ENCODE peak calls at places on chromosomes 2 and 18, in eight cellular contexts. D is AG09309; F is NCI-H146; R is HuH-7.5; G is putamen; O is stimulated activated CD8-positive, alpha-beta memory T cell treated with anti-CD3 and anti-CD28 coated beads, Interleukin-2, amount 100 ng/mL, for 48 hours; V is germinal center; A is stimulated activated CD4-positive, alpha-beta T cell treated with anti-CD3 and anti-CD28 coated beads, Interleukin-2, amount 100 ng/mL, for 48 hours. L is an unnamed sample.

GRCh38 chr2:67840460-67841068 is 222.2 kb downstream of the C1D start:
- DNase-seq in O (peak; percentile 8), G (no peak), R (peak; percentile 9), D (peak; percentile 48), F (peak; percentile 27), A (peak; percentile 8), V (peak; percentile 62), L (peak; percentile 60)

GRCh38 chr2:78408795-78409118 is 616.7 kb upstream of the REG3G start:
- DNase-seq in A (no peak), D (no peak), R (no peak), G (no peak), F (peak; percentile 15), O (no peak), V (no peak), L (no peak)

GRCh38 chr18:9898792-9899549 is 13.2 kb downstream of the TXNDC2 start:
- DNase-seq in G (no peak), R (peak; percentile 25), V (no peak), A (no peak), F (no peak), D (no peak), O (no peak), L (no peak)

GRCh38 chr2:75375646-75376582 is 176.6 kb upstream of the TACR1 start:
- DNase-seq in O (no peak), D (no peak), R (no peak), F (no peak), A (no peak), G (peak; percentile 32), V (no peak), L (peak; percentile 69)

GRCh38 chr18:11905613-11906012 is 2.5 kb downstream of the MPPE1 start:
- DNase-seq in O (no peak), A (no peak), D (no peak), F (no peak), V (no peak), G (no peak), R (no peak), L (no peak)

GRCh38 chr2:31137211-31138036 is 816 bp downstream of the GALNT14 start:
- DNase-seq in F (no peak), V (peak; percentile 59), G (no peak), D (no peak), O (no peak), A (no peak), R (no peak), L (no peak)

GRCh38 chr2:30306522-30306921 is 75.2 kb downstream of the LBH start:
- DNase-seq in O (no peak), G (no peak), F (no peak), V (no peak), R (no peak), D (no peak), A (no peak), L (no peak)

GRCh38 chr2:112724611-112725525 is 4.0 kb downstream of the NT5DC4 start:
- DNase-seq in D (no peak), F (no peak), V (no peak), R (peak; percentile 53), A (no peak), O (no peak), G (no peak), L (no peak)

GRCh38 chr18:26685438-26686173 is 137.3 kb upstream of the KCTD1 start:
- DNase-seq in O (no peak), R (no peak), G (no peak), F (peak; percentile 42), V (no peak), D (no peak), A (no peak), L (peak; percentile 7)

GRCh38 chr2:75146903-75147332 is 52.4 kb downstream of the TACR1 start:
- DNase-seq in A (no peak), F (no peak), R (no peak), G (no peak), V (no peak), O (no peak), D (peak; percentile 48), L (no peak)

GRCh38 chr2:176827269-176827668 is 385.3 kb upstream of the HNRNPA3 start:
- DNase-seq in R (no peak), D (no peak), F (no peak), G (no peak), A (peak; percentile 58), V (no peak), O (peak; percentile 61), L (no peak)

GRCh38 chr2:239912171-239912937 is 112.8 kb downstream of the NDUFA10 start:
- DNase-seq in R (no peak), F (no peak), D (no peak), V (no peak), G (no peak), O (no peak), A (no peak), L (no peak)

GRCh38 chr2:106172649-106173048 is 21.5 kb downstream of the UXS1 start:
- DNase-seq in A (no peak), D (no peak), F (no peak), V (no peak), O (no peak), R (no peak), G (no peak), L (no peak)

GRCh38 chr2:120347387-120348010 is 1.6 kb downstream of the INHBB start:
- DNase-seq in R (no peak), V (no peak), F (no peak), A (no peak), O (no peak), G (no peak), D (no peak), L (no peak)

GRCh38 chr2:29080886-29081743 is 6.8 kb upstream of the PCARE start:
- DNase-seq in G (no peak), O (no peak), R (no peak), V (no peak), D (no peak), F (no peak), A (no peak), L (no peak)

GRCh38 chr2:95305341-95306058 is 8.4 kb downstream of the KCNIP3 start:
- DNase-seq in D (no peak), R (no peak), G (no peak), F (no peak), V (no peak), A (no peak), O (no peak), L (no peak)

GRCh38 chr2:134774786-134775641 is 56.2 kb upstream of the TMEM163 start:
- DNase-seq in A (no peak), D (no peak), F (peak; percentile 98), V (no peak), R (no peak), G (no peak), O (no peak), L (no peak)

GRCh38 chr2:10432315-10433181 is 15.6 kb downstream of the ODC1 start:
- DNase-seq in F (no peak), R (no peak), D (no peak), O (no peak), V (no peak), A (no peak), G (no peak), L (no peak)

GRCh38 chr2:35538796-35539195 is 816.8 kb upstream of the CRIM1 start:
- DNase-seq in V (no peak), R (no peak), O (no peak), A (no peak), G (no peak), F (no peak), D (no peak), L (no peak)

GRCh38 chr18:58911766-58912165 is 47.1 kb downstream of the ZNF532 start:
- DNase-seq in D (no peak), G (peak; percentile 76), F (no peak), O (no peak), V (no peak), R (no peak), A (no peak), L (no peak)

GRCh38 chr18:55440988-55441387 is 147.0 kb downstream of the TCF4 start:
- DNase-seq in F (no peak), R (no peak), D (no peak), O (no peak), V (no peak), G (no peak), A (no peak), L (no peak)

GRCh38 chr2:84708442-84708841 is 172.4 kb downstream of the TRABD2A start:
- DNase-seq in G (no peak), F (no peak), O (no peak), V (no peak), R (no peak), D (no peak), A (no peak), L (no peak)

GRCh38 chr2:188569441-188569840 is 277.8 kb downstream of the GULP1 start:
- DNase-seq in F (no peak), V (no peak), O (no peak), G (no peak), D (no peak), R (no peak), A (no peak), L (no peak)

GRCh38 chr18:75208836-75209128 is 157 bp downstream of the PTGR3 start:
- DNase-seq in F (no peak), R (no peak), O (no peak), A (no peak), D (no peak), V (no peak), G (no peak), L (no peak)

GRCh38 chr2:239950144-239950920 is 74.8 kb downstream of the NDUFA10 start:
- DNase-seq in G (no peak), O (no peak), D (no peak), V (no peak), A (no peak), R (no peak), F (no peak), L (no peak)

GRCh38 chr2:216553093-216553478 is 54.4 kb downstream of the RPL37A start:
- DNase-seq in R (no peak), V (no peak), A (no peak), O (no peak), F (no peak), D (no peak), G (no peak), L (no peak)

GRCh38 chr2:27681844-27682243 is 18.2 kb downstream of the SLC4A1AP start:
- DNase-seq in O (no peak), V (no peak), R (no peak), F (no peak), D (peak; percentile 18), A (no peak), G (no peak), L (no peak)

GRCh38 chr18:22272242-22272641 is 102.9 kb downstream of the GATA6 start:
- DNase-seq in A (no peak), R (no peak), D (no peak), V (no peak), G (no peak), O (no peak), F (peak; percentile 71), L (no peak)

L was measured in pons.